ENCODE peak calls at places on chromosomes 2 and 18, in nine cellular contexts. P is right cardiac atrium; R is tibial artery; U is breast epithelium; A is keratinocyte; B is CD4-positive, CD25-positive, alpha-beta regulatory T cell; V is mucosa of descending colon; Q is HAP-1; S is kidney. E is an unnamed sample. For H3K4me1, the result is how much of the 10 kb centered on the place peaks cover.

GRCh38 chr2:164530464-164530863 is 90.8 kb downstream of the GRB14 start:
- DNase-seq in P (no peak), R (no peak), U (no peak), A (no peak), B (no peak), V (no peak), Q (no peak), S (no peak), E (no peak)

GRCh38 chr2:36561223-36561944 is 36.6 kb downstream of the FEZ2 start:
- DNase-seq in P (no peak), R (no peak), U (no peak), A (peak), B (no peak), V (no peak), Q (no peak), S (no peak), E (no peak)

GRCh38 chr2:46239847-46240181 is 57.4 kb upstream of the EPAS1 start:
- DNase-seq in P (no peak), R (no peak), U (no peak), A (no peak), B (peak), V (no peak), Q (no peak), S (no peak), E (peak)

GRCh38 chr18:58682429-58683069 is 11.3 kb downstream of the MALT1 start:
- DNase-seq in P (peak), R (peak), U (peak), A (peak), B (no peak), V (peak), Q (no peak), S (peak), E (no peak)

GRCh38 chr2:159010340-159010739 is 41.9 kb downstream of the TANC1 start:
- DNase-seq in P (no peak), R (no peak), U (no peak), A (no peak), B (no peak), V (no peak), Q (peak), S (no peak), E (no peak)

GRCh38 chr2:55163258-55163657 is 68.8 kb downstream of the CLHC1 start:
- DNase-seq in P (no peak), R (no peak), U (no peak), A (no peak), B (no peak), V (no peak), Q (no peak), S (peak), E (no peak)

GRCh38 chr2:138787053-138787666 is 7.0 kb upstream of the NXPH2 start:
- DNase-seq in P (no peak), R (no peak), U (no peak), A (no peak), B (peak), V (no peak), Q (peak), S (no peak), E (no peak)

GRCh38 chr2:239629936-239630617 is 229.3 kb upstream of the HDAC4 start:
- DNase-seq in P (no peak), R (no peak), U (no peak), A (no peak), B (no peak), V (no peak), Q (no peak), S (no peak), E (peak)

GRCh38 chr2:221779614-221780067 is 207.5 kb upstream of the EPHA4 start:
- DNase-seq in P (peak), R (peak), U (no peak), A (no peak), B (no peak), V (no peak), Q (no peak), S (no peak), E (no peak)

GRCh38 chr2:98153402-98153938 is 66.5 kb downstream of the VWA3B start:
- DNase-seq in P (no peak), R (no peak), U (no peak), A (no peak), B (no peak), V (no peak), Q (no peak), S (no peak), E (no peak)

GRCh38 chr2:172052000-172052983 is 33.0 kb upstream of the DLX1 start:
- DNase-seq in P (no peak), R (no peak), U (no peak), A (no peak), B (no peak), V (no peak), Q (no peak), S (no peak), E (no peak)

GRCh38 chr2:134433934-134434333 is 180.1 kb downstream of the MGAT5 start:
- DNase-seq in P (no peak), R (no peak), U (no peak), A (no peak), B (no peak), V (no peak), Q (no peak), S (no peak), E (no peak)

GRCh38 chr18:39751926-39752325 is 2186.3 kb upstream of the CELF4 start:
- DNase-seq in P (no peak), R (no peak), U (no peak), A (no peak), B (no peak), V (no peak), Q (no peak), S (no peak), E (no peak)

GRCh38 chr2:67295851-67296250 is 101.3 kb upstream of the ETAA1 start:
- DNase-seq in P (no peak), R (no peak), U (no peak), A (no peak), B (no peak), V (no peak), Q (no peak), S (no peak), E (no peak)

GRCh38 chr2:197464180-197464579 is 10.8 kb downstream of the COQ10B start:
- DNase-seq in P (no peak), R (no peak), U (no peak), A (no peak), B (no peak), V (no peak), Q (no peak), S (no peak), E (no peak)

GRCh38 chr2:188291617-188292445 is at the start of gene GULP1:
- DNase-seq in P (peak), R (peak), U (peak), A (no peak), B (no peak), V (peak), Q (peak), S (peak), E (no peak)

GRCh38 chr2:26516781-26517180 is 38.9 kb upstream of the OTOF start:
- DNase-seq in P (no peak), R (no peak), U (no peak), A (no peak), B (no peak), V (no peak), Q (no peak), S (peak), E (no peak)

GRCh38 chr2:150856596-150857281 is 369.3 kb upstream of the RND3 start:
- DNase-seq in P (no peak), R (no peak), U (no peak), A (no peak), B (no peak), V (no peak), Q (no peak), S (no peak), E (no peak)

GRCh38 chr2:95057535-95058453 is 32.3 kb downstream of the MAL start:
- DNase-seq in P (no peak), R (peak), U (peak), A (no peak), B (no peak), V (no peak), Q (no peak), S (peak), E (no peak)

GRCh38 chr18:66046025-66046602 is 295.3 kb downstream of the CDH7 start:
- DNase-seq in P (no peak), R (no peak), U (no peak), A (no peak), B (no peak), V (no peak), Q (no peak), S (no peak), E (no peak)

GRCh38 chr2:62297642-62298010 is 101.7 kb downstream of the B3GNT2 start:
- DNase-seq in P (no peak), R (no peak), U (no peak), A (no peak), B (no peak), V (no peak), Q (peak), S (no peak), E (no peak)

GRCh38 chr2:173037245-173038106 is 38.2 kb upstream of the MAP3K20 start:
- DNase-seq in P (peak), R (no peak), U (no peak), A (no peak), B (no peak), V (no peak), Q (no peak), S (no peak), E (no peak)

GRCh38 chr2:234635284-234635683 is 138.4 kb upstream of the ARL4C start:
- DNase-seq in P (no peak), R (no peak), U (no peak), A (no peak), B (no peak), V (no peak), Q (no peak), S (no peak), E (no peak)

GRCh38 chr2:217851191-217852020 is 151.4 kb downstream of the TNS1 start:
- DNase-seq in P (peak), R (peak), U (no peak), A (no peak), B (no peak), V (no peak), Q (no peak), S (no peak), E (no peak)

GRCh38 chr2:143736904-143737303 is 607.7 kb downstream of the ARHGAP15 start:
- DNase-seq in P (no peak), R (no peak), U (no peak), A (no peak), B (no peak), V (no peak), Q (no peak), S (no peak), E (no peak)

GRCh38 chr2:64291181-64291580 is 147.0 kb upstream of the PELI1 start:
- DNase-seq in P (peak), R (peak), U (no peak), A (no peak), B (no peak), V (no peak), Q (no peak), S (no peak), E (no peak)

GRCh38 chr18:13611058-13611615 is 115.2 kb downstream of the FAM210A start:
- DNase-seq in P (peak), R (peak), U (no peak), A (no peak), B (no peak), V (no peak), Q (no peak), S (no peak), E (peak)

GRCh38 chr2:109065335-109065734 is 63.7 kb upstream of the SH3RF3 start:
- DNase-seq in P (peak), R (no peak), U (no peak), A (no peak), B (no peak), V (no peak), Q (no peak), S (no peak), E (no peak)

GRCh38 chr2:45754087-45755015 is 102.9 kb downstream of the PRKCE start:
- DNase-seq in P (no peak), R (no peak), U (no peak), A (no peak), B (no peak), V (no peak), Q (no peak), S (no peak), E (no peak)

GRCh38 chr2:88265352-88265960 is 95.3 kb downstream of the THNSL2 start:
- DNase-seq in P (no peak), R (no peak), U (no peak), A (no peak), B (no peak), V (no peak), Q (no peak), S (no peak), E (no peak)

GRCh38 chr2:131104487-131105155 is 515 bp upstream of the PLEKHB2 start:
- DNase-seq in P (peak), R (peak), U (peak), A (no peak), B (peak), V (no peak), Q (peak), S (peak), E (peak)

GRCh38 chr2:188787002-188787660 is 187.0 kb upstream of the COL3A1 start:
- DNase-seq in P (no peak), R (no peak), U (no peak), A (no peak), B (no peak), V (no peak), Q (no peak), S (no peak), E (no peak)

GRCh38 chr2:224778474-224778877 is 62.3 kb upstream of the CCDC195 start:
- DNase-seq in P (peak), R (peak), U (no peak), A (no peak), B (peak), V (no peak), Q (peak), S (no peak), E (peak)

GRCh38 chr2:106638043-106638442 is 150.9 kb downstream of the CD8B2 start:
- DNase-seq in P (no peak), R (no peak), U (no peak), A (no peak), B (no peak), V (no peak), Q (no peak), S (no peak), E (no peak)

GRCh38 chr2:223460774-223461211 is 141.4 kb downstream of the SCG2 start:
- DNase-seq in P (no peak), R (no peak), U (no peak), A (peak), B (no peak), V (no peak), Q (no peak), S (no peak), E (no peak)

GRCh38 chr2:88067598-88067997 is at the start of gene SMYD1:
- DNase-seq in P (no peak), R (no peak), U (no peak), A (no peak), B (no peak), V (no peak), Q (no peak), S (no peak), E (no peak)

GRCh38 chr2:3409627-3410170 is 30.2 kb downstream of the TRAPPC12 start:
- DNase-seq in P (no peak), R (no peak), U (no peak), A (no peak), B (no peak), V (no peak), Q (no peak), S (no peak), E (no peak)

GRCh38 chr18:159037-159652 is 788 bp downstream of the USP14 start:
- DNase-seq in P (no peak), R (no peak), U (no peak), A (no peak), B (no peak), V (no peak), Q (peak), S (no peak), E (no peak)

GRCh38 chr18:74540689-74541421 is 6.6 kb downstream of the CNDP1 start:
- DNase-seq in P (no peak), R (no peak), U (no peak), A (no peak), B (no peak), V (no peak), Q (no peak), S (no peak), E (peak)

GRCh38 chr2:37718515-37719161 is 47.2 kb upstream of the CDC42EP3 start:
- DNase-seq in P (no peak), R (no peak), U (no peak), A (no peak), B (no peak), V (no peak), Q (no peak), S (no peak), E (no peak)

DNA sequence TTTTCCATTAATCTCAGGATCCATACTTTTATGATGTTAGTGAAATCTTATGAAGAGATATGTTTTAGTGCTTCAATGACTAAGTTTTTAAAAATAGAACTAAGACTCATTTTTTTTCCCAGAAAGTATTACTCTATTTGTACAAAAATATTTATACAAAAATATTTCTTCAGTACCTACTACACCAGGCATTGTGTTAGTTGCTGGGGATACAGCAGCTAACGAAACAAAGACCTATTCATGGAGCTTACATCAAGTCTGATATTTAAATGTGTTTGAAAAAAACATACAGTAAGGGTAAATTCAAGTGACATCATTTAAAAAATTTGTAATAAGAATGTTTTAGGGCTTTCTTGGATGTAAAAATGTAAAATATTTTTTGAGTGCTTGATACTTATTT is 11.6 kb downstream of the VAPA start:
- DNase-seq in P (no peak), R (no peak), U (no peak), A (no peak), B (no peak), V (no peak), Q (no peak), S (no peak), E (no peak)
- H3K4me1 ChIP-seq in P (under half), R (under half), U (under half), A (under half), B (half or more), V (under half), Q (under half), S (under half), E (under half)

DNA sequence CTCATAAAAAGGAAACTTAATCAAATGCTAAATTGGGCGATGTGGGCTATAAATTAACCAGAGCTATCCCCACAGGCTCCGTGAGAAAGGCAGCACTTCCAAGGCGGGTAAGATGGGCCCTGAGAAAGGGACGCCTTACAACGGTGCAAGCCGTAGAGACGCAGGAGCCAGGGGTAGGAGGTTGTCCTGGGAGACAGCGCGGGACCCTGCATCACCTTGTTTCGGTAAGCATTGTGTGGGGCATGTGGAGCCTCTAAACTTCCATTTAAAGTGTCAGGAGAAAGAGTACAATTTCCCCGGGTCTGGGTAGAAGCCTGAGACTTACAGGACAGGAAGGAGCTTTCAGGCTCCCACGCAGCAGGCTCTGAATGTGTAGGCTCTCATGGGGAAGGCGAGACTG is 1.2 kb upstream of the PER2 start:
- DNase-seq in P (no peak), R (peak), U (no peak), A (no peak), B (peak), V (no peak), Q (no peak), S (no peak), E (no peak)
- H3K4me1 ChIP-seq in P (under half), R (under half), U (under half), A (half or more), B (under half), V (under half), Q (under half), S (under half), E (under half)

GRCh38 chr2:27730980-27731691 is 40.4 kb upstream of the MRPL33 start:
- DNase-seq in P (no peak), R (no peak), U (no peak), A (peak), B (no peak), V (no peak), Q (no peak), S (no peak), E (no peak)
- H3K4me1 ChIP-seq in P (under half), R (under half), U (under half), A (under half), B (under half), V (under half), Q (under half), S (under half), E (under half)

DNA sequence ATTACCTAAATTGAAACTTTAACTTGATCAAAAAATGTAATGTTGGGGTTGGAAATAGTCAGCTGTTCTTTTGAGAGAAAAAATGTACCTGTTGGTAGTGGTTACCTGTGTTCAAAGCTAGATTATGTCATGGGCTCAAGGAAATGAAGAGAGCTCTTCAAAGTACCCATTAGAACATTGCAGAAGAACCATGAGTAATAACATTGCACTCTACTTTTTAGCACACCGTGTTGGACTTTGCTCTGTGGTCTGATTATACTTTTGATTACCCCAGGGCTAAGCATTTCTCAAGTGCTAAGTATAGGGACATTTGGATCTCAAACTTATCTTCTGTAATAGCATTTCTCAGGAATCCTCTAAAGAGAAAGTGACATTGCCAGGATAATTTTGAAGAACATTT is 1122.8 kb upstream of the CELF4 start:
- DNase-seq in P (no peak), R (no peak), U (no peak), A (no peak), B (no peak), V (no peak), Q (no peak), S (no peak), E (no peak)
- H3K4me1 ChIP-seq in P (under half), R (under half), U (under half), A (under half), B (under half), V (under half), Q (under half), S (under half), E (under half)

GRCh38 chr2:128566671-128567070 is 248.0 kb upstream of the HS6ST1 start:
- DNase-seq in P (no peak), R (no peak), U (no peak), A (no peak), B (no peak), V (no peak), Q (no peak), S (no peak), E (no peak)
- H3K4me1 ChIP-seq in P (under half), R (under half), U (under half), A (under half), B (under half), V (under half), Q (under half), S (under half), E (under half)

DNA sequence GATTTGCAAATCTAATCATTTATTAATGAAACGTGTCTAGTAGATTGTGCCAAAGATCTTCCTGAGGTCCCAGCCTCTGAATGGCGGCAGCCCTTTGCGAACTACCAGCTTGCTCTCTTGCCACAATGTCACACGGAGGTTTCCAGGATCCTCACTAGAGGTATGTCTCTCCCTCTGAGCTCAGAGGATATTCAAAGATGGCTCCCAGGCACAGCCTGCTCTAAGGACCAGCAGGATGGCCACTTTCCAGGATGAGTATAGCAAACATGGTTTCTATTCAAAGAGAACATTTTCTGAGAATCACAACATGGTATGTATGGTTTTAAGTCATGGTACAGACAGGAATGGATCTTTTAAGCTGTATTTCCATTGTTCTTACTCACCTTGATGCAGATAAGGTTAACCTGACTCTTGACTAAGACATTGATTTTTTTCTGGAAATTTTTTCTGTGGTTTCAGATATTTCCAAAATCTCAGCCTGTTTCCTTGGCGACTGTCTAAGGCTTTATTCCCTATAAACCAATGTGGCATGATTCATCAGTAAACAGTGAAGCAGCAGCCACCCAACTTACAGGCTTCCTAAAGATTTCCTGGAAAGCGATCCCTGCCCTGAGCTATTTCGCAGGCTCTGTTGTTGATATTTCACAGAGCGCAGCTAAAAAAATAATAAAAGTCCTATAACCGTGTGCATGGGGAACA is 54.1 kb upstream of the KLF7 start:
- DNase-seq in P (no peak), R (no peak), U (no peak), A (no peak), B (no peak), V (no peak), Q (no peak), S (no peak), E (no peak)
- H3K4me1 ChIP-seq in P (under half), R (under half), U (under half), A (under half), B (under half), V (under half), Q (under half), S (under half), E (under half)

E was measured in DND-41.